ENCODE peak calls at places on chromosomes 12 and 14, in four cellular contexts. E, O, F and M are unnamed samples.

GRCh38 chr12:82596484-82596883 is 90.2 kb upstream of the TMTC2 start:
- DNase-seq in E (no peak), O (no peak), F (no peak), M (no peak)

GRCh38 chr14:98931126-98931525 is 340.9 kb downstream of the BCL11B start:
- DNase-seq in E (no peak), O (no peak), F (no peak), M (no peak)

GRCh38 chr12:57688931-57689330 is 5.0 kb upstream of the OS9 start:
- DNase-seq in E (no peak), O (no peak), F (no peak), M (no peak)

GRCh38 chr14:95557291-95557690 is 22.4 kb downstream of the GLRX5 start:
- DNase-seq in E (no peak), O (no peak), F (peak; percentile 57), M (no peak)

GRCh38 chr14:66249544-66249943 is 236.6 kb upstream of the CCDC196 start:
- DNase-seq in E (no peak), O (no peak), F (no peak), M (no peak)

GRCh38 chr12:66139328-66139727 is 8.8 kb upstream of the LLPH start:
- DNase-seq in E (no peak), O (no peak), F (no peak), M (no peak)

GRCh38 chr12:74790958-74791357 is 253.3 kb downstream of the ATXN7L3B start:
- DNase-seq in E (no peak), O (no peak), F (peak; percentile 42), M (no peak)

GRCh38 chr14:70013269-70013873 is 134.2 kb downstream of the SMOC1 start:
- DNase-seq in E (peak; percentile 63), O (peak; percentile 15), F (peak; percentile 93), M (peak; percentile 73)

GRCh38 chr12:233615-233968 is 19.6 kb upstream of the SLC6A12 start:
- DNase-seq in E (no peak), O (no peak), F (no peak), M (no peak)

GRCh38 chr12:132888852-132889251 is 1.4 kb upstream of the CHFR start:
- DNase-seq in E (no peak), O (no peak), F (peak; percentile 93), M (no peak)

GRCh38 chr12:90958995-90959394 is 4.0 kb upstream of the CCER1 start:
- DNase-seq in E (no peak), O (no peak), F (no peak), M (no peak)

GRCh38 chr14:77139540-77140342 is 1.9 kb downstream of the ZDHHC22 start:
- DNase-seq in E (peak; percentile 64), O (peak; percentile 55), F (peak; percentile 95), M (peak; percentile 72)

GRCh38 chr12:102423447-102423846 is 56.9 kb downstream of the IGF1 start:
- DNase-seq in E (no peak), O (no peak), F (no peak), M (no peak)

GRCh38 chr12:111429760-111430417 is 24.2 kb downstream of the SH2B3 start:
- DNase-seq in E (no peak), O (no peak), F (no peak), M (no peak)

GRCh38 chr12:90621927-90622326 is 333.0 kb downstream of the CCER1 start:
- DNase-seq in E (no peak), O (no peak), F (no peak), M (no peak)

GRCh38 chr14:31476131-31476917 is 11.5 kb downstream of the GPR33 start:
- DNase-seq in E (no peak), O (no peak), F (no peak), M (no peak)

GRCh38 chr12:2185751-2186341 is 133.1 kb downstream of the CACNA1C start:
- DNase-seq in E (no peak), O (no peak), F (no peak), M (no peak)

GRCh38 chr14:77181603-77182437 is at the start of gene TMEM63C:
- DNase-seq in E (peak; percentile 55), O (peak; percentile 92), F (peak; percentile 99), M (peak; percentile 77)

GRCh38 chr12:69904761-69905160 is 79.7 kb downstream of the MYRFL start:
- DNase-seq in E (no peak), O (no peak), F (no peak), M (no peak)

GRCh38 chr14:92352158-92352985 is 29.4 kb downstream of the SLC24A4 start:
- DNase-seq in E (no peak), O (no peak), F (peak; percentile 78), M (no peak)

GRCh38 chr14:31942216-31942841 is 134.8 kb upstream of the ARHGAP5 start:
- DNase-seq in E (no peak), O (no peak), F (peak; percentile 58), M (no peak)

GRCh38 chr12:52195065-52195730 is 3.4 kb upstream of the KRT80 start:
- DNase-seq in E (no peak), O (peak; percentile 55), F (no peak), M (no peak)

GRCh38 chr14:35879141-35879648 is 53.1 kb downstream of the BRMS1L start:
- DNase-seq in E (no peak), O (no peak), F (no peak), M (no peak)

GRCh38 chr14:74401504-74402241 is 24.3 kb downstream of the SYNDIG1L start:
- DNase-seq in E (peak; percentile 14), O (peak; percentile 70), F (peak; percentile 91), M (peak; percentile 30)

GRCh38 chr14:64899958-64900357 is 14.3 kb upstream of the CHURC1 start:
- DNase-seq in E (no peak), O (no peak), F (no peak), M (no peak)

GRCh38 chr14:35122696-35123387 is 490 bp downstream of the PRORP start:
- DNase-seq in E (no peak), O (no peak), F (peak; percentile 47), M (peak; percentile 8)

GRCh38 chr12:19794116-19794515 is 354.8 kb downstream of the AEBP2 start:
- DNase-seq in E (no peak), O (no peak), F (no peak), M (no peak)

GRCh38 chr14:31559939-31560338 is 1.3 kb upstream of the NUBPL start:
- DNase-seq in E (no peak), O (no peak), F (no peak), M (no peak)

GRCh38 chr14:94376108-94376975 is 12.1 kb downstream of the SERPINA1 start:
- DNase-seq in E (no peak), O (no peak), F (peak; percentile 36), M (no peak)

GRCh38 chr14:94379291-94380224 is 8.8 kb downstream of the SERPINA1 start:
- DNase-seq in E (no peak), O (no peak), F (no peak), M (no peak)

GRCh38 chr14:94376976-94377865 is 11.2 kb downstream of the SERPINA1 start:
- DNase-seq in E (no peak), O (no peak), F (peak; percentile 23), M (no peak)

GRCh38 chr14:94378527-94379290 is 9.7 kb downstream of the SERPINA1 start:
- DNase-seq in E (no peak), O (no peak), F (no peak), M (no peak)

GRCh38 chr14:94377866-94378470 is 10.4 kb downstream of the SERPINA1 start:
- DNase-seq in E (no peak), O (no peak), F (peak; percentile 7), M (no peak)
- TF ChIP-seq CTCF in E (no peak), O (no peak), F (no peak), M (no peak)

DNA sequence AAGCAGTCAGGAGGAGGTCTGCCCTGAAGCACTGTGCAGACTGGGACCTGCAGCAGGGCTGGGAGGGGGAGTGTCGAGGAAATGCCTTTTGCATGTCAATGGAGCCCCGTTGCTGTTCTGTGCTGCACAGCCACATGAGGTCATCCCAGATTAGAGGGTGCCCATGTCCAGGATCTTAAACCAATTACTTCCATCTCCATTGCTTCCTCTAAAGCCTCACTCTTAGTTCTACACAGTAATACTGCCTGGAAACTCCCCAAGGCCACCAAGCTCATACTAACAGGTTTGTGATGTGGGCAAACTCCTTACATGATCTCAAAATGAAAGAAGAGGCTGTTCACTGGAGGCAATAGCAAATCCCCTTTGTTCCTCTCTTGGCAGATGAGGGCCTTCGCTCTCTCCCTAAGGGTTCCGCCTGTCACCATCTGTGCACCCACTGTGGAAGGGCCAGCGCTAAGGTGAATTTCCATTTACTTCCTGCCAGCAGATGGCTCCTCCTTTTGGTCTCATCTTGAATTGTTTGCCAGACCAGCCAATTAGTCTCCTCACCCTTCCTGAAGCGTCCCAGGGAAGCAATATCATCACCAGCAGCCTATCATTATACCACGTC is 35.4 kb upstream of the LTA4H start:
- DNase-seq in E (no peak), O (peak; percentile 53), F (peak; percentile 82), M (no peak)
- TF ChIP-seq CTCF in E (no peak), O (no peak), F (peak; percentile 66), M (no peak)

DNA sequence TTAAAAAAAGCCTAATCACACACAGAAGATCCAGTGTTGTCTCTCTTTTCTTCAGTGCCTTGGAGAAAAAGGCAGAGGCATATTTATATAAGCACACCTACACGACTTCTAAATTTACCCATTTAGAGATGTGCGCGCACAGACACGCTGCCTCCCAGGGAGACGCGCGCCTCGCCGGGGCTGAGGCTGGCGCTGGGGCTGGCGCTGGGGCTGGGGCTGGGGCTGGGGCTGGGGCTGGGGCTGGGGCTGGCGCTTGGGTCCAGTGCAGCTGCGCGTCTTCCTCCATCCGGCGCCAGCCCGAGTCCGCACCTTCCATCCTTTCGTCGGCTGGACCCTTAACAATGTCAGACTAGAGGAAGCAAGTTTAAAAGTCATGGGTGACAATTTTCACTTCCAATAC is 118.4 kb upstream of the ARID2 start:
- DNase-seq in E (no peak), O (no peak), F (no peak), M (no peak)
- TF ChIP-seq CTCF in E (no peak), O (no peak), F (no peak), M (no peak)

DNA sequence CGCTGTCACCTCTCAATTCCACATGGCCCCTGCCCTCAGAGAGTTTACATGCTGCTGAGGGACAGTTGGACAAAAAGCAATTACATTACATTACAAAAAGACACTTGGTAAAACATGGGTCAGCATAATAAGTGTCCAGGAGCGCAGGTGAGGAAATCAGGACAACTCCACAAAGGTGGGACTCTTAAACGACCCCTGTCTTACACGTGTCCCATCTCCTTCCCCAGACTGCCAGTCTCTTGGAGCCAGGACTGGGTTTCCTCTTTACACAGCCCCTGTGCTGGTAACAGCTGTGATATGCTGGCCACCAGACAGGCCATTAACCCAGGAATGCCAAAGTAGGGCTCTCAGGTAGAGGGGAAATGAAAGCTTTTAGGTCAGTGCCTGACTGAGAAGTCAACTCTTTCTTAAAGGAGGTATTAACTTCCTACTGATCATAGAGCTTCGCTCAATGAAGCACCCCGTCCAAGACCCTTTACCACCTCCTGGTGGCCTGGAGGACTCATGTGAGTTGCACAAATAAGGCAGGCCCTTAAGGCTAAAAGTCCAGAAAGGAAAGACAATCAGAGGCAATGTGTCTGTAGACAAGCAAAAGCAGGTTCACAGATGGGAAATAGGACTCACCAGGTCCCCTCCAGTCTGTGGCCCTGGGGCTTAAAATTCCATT is 55.5 kb downstream of the ANO2 start:
- DNase-seq in E (no peak), O (peak; percentile 25), F (peak; percentile 85), M (no peak)
- TF ChIP-seq CTCF in E (peak; percentile 41), O (no peak), F (peak; percentile 63), M (no peak)

GRCh38 chr14:90368946-90369721 is 27.7 kb upstream of the CALM1 start:
- DNase-seq in E (no peak), O (no peak), F (no peak), M (no peak)
- TF ChIP-seq CTCF in E (no peak), O (no peak), F (peak; percentile 13), M (no peak)

DNA sequence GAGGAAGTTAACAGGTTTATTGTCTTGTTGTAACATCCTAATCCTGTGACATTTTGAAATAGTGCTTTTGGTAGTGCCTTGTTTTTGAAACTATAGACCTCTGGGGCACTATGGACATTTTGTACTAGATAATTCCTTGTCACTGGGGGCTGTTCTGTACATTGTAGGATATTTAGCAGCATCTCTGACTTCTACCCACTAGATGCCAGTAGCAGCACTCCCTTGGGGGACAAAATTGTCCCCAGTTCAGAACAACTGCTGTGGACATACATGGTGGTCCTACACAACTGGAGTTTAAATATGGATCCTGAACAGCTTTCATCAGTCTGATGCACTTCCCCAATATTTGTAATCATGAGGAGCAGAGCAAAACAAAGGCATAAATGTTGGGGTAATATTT is 264.7 kb downstream of the RAD51B start:
- DNase-seq in E (no peak), O (no peak), F (no peak), M (peak; percentile 22)
- TF ChIP-seq CTCF in E (peak; percentile 34), O (peak; percentile 28), F (peak; percentile 55), M (peak; percentile 15)